ENCODE peak calls at places on chromosomes 4 and X, in five cellular contexts. E, W, B, Q and J are unnamed samples.

GRCh38 chrX:97363843-97364242 is 480.1 kb downstream of the RPA4 start:
- DNase-seq in Q (no peak), W (no peak), E (no peak), B (no peak), J (no peak)

GRCh38 chrX:112058255-112058654 is 24.3 kb downstream of the TRPC5 start:
- DNase-seq in E (no peak), W (no peak), B (no peak), Q (no peak), J (no peak)

GRCh38 chr4:44319129-44319528 is 129.5 kb downstream of the KCTD8 start:
- DNase-seq in Q (no peak), E (no peak), W (no peak), B (no peak), J (no peak)

GRCh38 chrX:2679534-2680485 is 11.3 kb upstream of the CD99 start:
- DNase-seq in E (no peak), W (no peak), Q (peak), B (no peak), J (no peak)

GRCh38 chr4:142656178-142656577 is 189.9 kb downstream of the INPP4B start:
- DNase-seq in W (no peak), E (no peak), B (peak), Q (peak), J (no peak)

GRCh38 chr4:120557372-120557771 is 365.2 kb downstream of the PRDM5 start:
- DNase-seq in B (no peak), Q (no peak), W (no peak), E (no peak), J (no peak)

GRCh38 chr4:118112647-118113046 is 78.4 kb downstream of the NDST3 start:
- DNase-seq in Q (no peak), B (no peak), E (no peak), W (no peak), J (no peak)

GRCh38 chr4:26576171-26576829 is 7.6 kb upstream of the TBC1D19 start:
- DNase-seq in B (no peak), W (no peak), Q (peak), E (no peak), J (no peak)

GRCh38 chrX:4935387-4935786 is 1221.9 kb upstream of the PRKX start:
- DNase-seq in E (no peak), Q (no peak), W (no peak), B (no peak), J (no peak)

GRCh38 chrX:56764153-56764974 is 35.3 kb downstream of the NBDY start:
- DNase-seq in B (peak), E (peak), W (peak), Q (peak), J (no peak)

GRCh38 chrX:38973327-38973726 is 172.1 kb downstream of the MID1IP1 start:
- DNase-seq in B (no peak), W (no peak), E (no peak), Q (no peak), J (no peak)

GRCh38 chr4:1360423-1361283 is 13.6 kb downstream of the UVSSA start:
- DNase-seq in E (no peak), Q (no peak), W (no peak), B (no peak), J (no peak)

GRCh38 chr4:8709729-8710360 is 117.3 kb downstream of the CPZ start:
- DNase-seq in Q (no peak), E (no peak), W (no peak), B (no peak), J (no peak)

GRCh38 chr4:24933684-24934275 is 20.9 kb upstream of the CCDC149 start:
- DNase-seq in W (no peak), B (no peak), Q (no peak), E (no peak), J (no peak)

GRCh38 chr4:1416051-1416947 is 10.1 kb upstream of the NKX1-1 start:
- DNase-seq in B (no peak), W (no peak), Q (no peak), E (no peak), J (peak)

GRCh38 chrX:77918568-77918967 is 8.1 kb downstream of the ATP7A start:
- DNase-seq in E (no peak), B (no peak), W (no peak), Q (no peak), J (no peak)

GRCh38 chr4:170988446-170988845 is 824.8 kb upstream of the GALNTL6 start:
- DNase-seq in W (no peak), Q (no peak), B (no peak), E (no peak), J (no peak)

GRCh38 chr4:48189731-48190130 is 55.7 kb upstream of the TXK start:
- DNase-seq in B (no peak), E (no peak), W (no peak), Q (no peak), J (no peak)

GRCh38 chr4:95510145-95510544 is 38.6 kb downstream of the UNC5C start:
- DNase-seq in B (peak), E (peak), W (no peak), Q (no peak), J (no peak)

GRCh38 chr4:113758361-113758760 is 3.2 kb downstream of the CAMK2D start:
- DNase-seq in Q (no peak), B (peak), E (no peak), W (no peak), J (no peak)

GRCh38 chrX:41686788-41687187 is 2.0 kb upstream of the GPR34 start:
- DNase-seq in E (no peak), B (no peak), W (no peak), Q (no peak), J (no peak)

GRCh38 chrX:108053218-108053617 is 8.4 kb downstream of the VSIG1 start:
- DNase-seq in E (no peak), Q (no peak), W (no peak), B (no peak), J (no peak)

GRCh38 chrX:113202601-113203000 is 362.0 kb upstream of the AMOT start:
- DNase-seq in Q (no peak), E (no peak), B (no peak), W (no peak), J (no peak)

GRCh38 chr4:15479089-15479912 is 9.6 kb downstream of the CC2D2A start:
- DNase-seq in W (peak), E (peak), Q (peak), B (peak), J (no peak)

GRCh38 chrX:130347336-130347735 is 7.6 kb downstream of the SLC25A14 start:
- DNase-seq in B (no peak), E (no peak), Q (no peak), W (no peak), J (no peak)

GRCh38 chr4:141307241-141307689 is 86.6 kb downstream of the ZNF330 start:
- DNase-seq in B (peak), E (peak), W (peak), Q (peak), J (peak)

GRCh38 chr4:41157009-41157408 is 57.3 kb downstream of the APBB2 start:
- DNase-seq in W (no peak), E (no peak), Q (no peak), B (no peak), J (no peak)

GRCh38 chr4:100938698-100939097 is 408.6 kb downstream of the PPP3CA start:
- DNase-seq in B (no peak), W (no peak), Q (no peak), E (no peak), J (no peak)

GRCh38 chr4:8554555-8555100 is 25.6 kb upstream of the GPR78 start:
- DNase-seq in B (no peak), Q (no peak), W (no peak), E (no peak), J (no peak)

GRCh38 chr4:80713409-80713808 is 317.1 kb upstream of the BMP3 start:
- DNase-seq in Q (peak), W (no peak), E (no peak), B (no peak), J (no peak)